ENCODE peak calls at places on chromosomes 2 and 18, in ten cellular contexts. Z is HTR-8/SVneo; C is chondrocyte; N is activated CD4-positive, CD25-positive, alpha-beta regulatory T cell treated with anti-CD3 and anti-CD28 coated beads, Interleukin-2, amount 50 U/mL, for 72 hours; D is renal cortical epithelial cell; O is stimulated activated CD4-positive, alpha-beta T cell treated with anti-CD3 and anti-CD28 coated beads, TNF-alpha, amount 100 ng/mL, for 1 hour; K is caudate nucleus; X is fibroblast of pulmonary artery; P is non-pigmented ciliary epithelial cell; J is M059J. I is an unnamed sample.

GRCh38 chr18:48191494-48191893 is 217.7 kb downstream of the ZBTB7C start:
- DNase-seq in Z (no peak), C (no peak), N (no peak), D (no peak), O (no peak), K (no peak), X (no peak), P (no peak), J (no peak), I (no peak)

GRCh38 chr18:22470511-22471181 is 52.9 kb upstream of the CTAGE1 start:
- DNase-seq in Z (no peak), C (no peak), N (no peak), D (no peak), O (no peak), K (no peak), X (peak; percentile 86), P (no peak), J (peak; percentile 80), I (no peak)

GRCh38 chr2:172429351-172429968 is 2.1 kb downstream of the ITGA6 start:
- DNase-seq in Z (no peak), C (no peak), N (no peak), D (peak; percentile 60), O (no peak), K (no peak), X (no peak), P (no peak), J (no peak), I (no peak)

GRCh38 chr18:48293954-48294893 is 115.0 kb downstream of the ZBTB7C start:
- DNase-seq in Z (no peak), C (no peak), N (no peak), D (no peak), O (no peak), K (no peak), X (no peak), P (no peak), J (peak; percentile 64), I (no peak)

GRCh38 chr2:172228177-172228785 is 125.6 kb upstream of the DLX2 start:
- DNase-seq in Z (no peak), C (no peak), N (no peak), D (no peak), O (no peak), K (no peak), X (no peak), P (no peak), J (no peak), I (no peak)

GRCh38 chr2:216188268-216188850 is 79.2 kb downstream of the XRCC5 start:
- DNase-seq in Z (no peak), C (no peak), N (no peak), D (no peak), O (no peak), K (no peak), X (no peak), P (no peak), J (no peak), I (no peak)

GRCh38 chr18:74373428-74373827 is 57.8 kb downstream of the C18orf63 start:
- DNase-seq in Z (no peak), C (no peak), N (no peak), D (no peak), O (no peak), K (no peak), X (no peak), P (no peak), J (no peak), I (peak; percentile 12)

GRCh38 chr2:235206980-235207579 is 255.3 kb downstream of the SH3BP4 start:
- DNase-seq in Z (no peak), C (no peak), N (no peak), D (peak; percentile 6), O (no peak), K (no peak), X (no peak), P (no peak), J (peak; percentile 17), I (no peak)

GRCh38 chr2:10924441-10924840 is 12.7 kb downstream of the KCNF1 start:
- DNase-seq in Z (no peak), C (peak; percentile 60), N (no peak), D (no peak), O (no peak), K (no peak), X (no peak), P (no peak), J (no peak), I (no peak)

GRCh38 chr2:41141146-41141791 is 689.4 kb upstream of the SLC8A1 start:
- DNase-seq in Z (no peak), C (no peak), N (no peak), D (no peak), O (no peak), K (no peak), X (no peak), P (no peak), J (no peak), I (no peak)

GRCh38 chr2:66553370-66553769 is 118.4 kb downstream of the MEIS1 start:
- DNase-seq in Z (no peak), C (peak; percentile 86), N (no peak), D (no peak), O (no peak), K (no peak), X (no peak), P (no peak), J (no peak), I (no peak)

GRCh38 chr18:45328762-45329161 is 286.5 kb upstream of the SLC14A2 start:
- DNase-seq in Z (no peak), C (no peak), N (no peak), D (no peak), O (no peak), K (no peak), X (no peak), P (no peak), J (no peak), I (no peak)

GRCh38 chr2:61786876-61787275 is 67.0 kb downstream of the FAM161A start:
- DNase-seq in Z (no peak), C (no peak), N (no peak), D (no peak), O (no peak), K (no peak), X (no peak), P (no peak), J (no peak), I (no peak)

GRCh38 chr2:54143780-54144179 is 28.4 kb downstream of the ACYP2 start:
- DNase-seq in Z (no peak), C (no peak), N (no peak), D (no peak), O (no peak), K (no peak), X (no peak), P (no peak), J (no peak), I (no peak)

GRCh38 chr2:29990112-29990511 is 68.7 kb upstream of the ALK start:
- DNase-seq in Z (no peak), C (no peak), N (no peak), D (peak; percentile 83), O (no peak), K (no peak), X (no peak), P (no peak), J (no peak), I (no peak)

GRCh38 chr18:68114989-68115388 is 598.5 kb upstream of the DSEL start:
- DNase-seq in Z (no peak), C (no peak), N (no peak), D (no peak), O (no peak), K (no peak), X (no peak), P (no peak), J (no peak), I (no peak)

GRCh38 chr2:108184421-108184820 is 55.3 kb upstream of the SULT1C3 start:
- DNase-seq in Z (no peak), C (no peak), N (no peak), D (peak; percentile 29), O (no peak), K (no peak), X (peak; percentile 21), P (no peak), J (peak; percentile 36), I (no peak)

GRCh38 chr2:29011650-29012060 is 30.6 kb downstream of the TOGARAM2 start:
- DNase-seq in Z (no peak), C (no peak), N (peak; percentile 61), D (no peak), O (no peak), K (no peak), X (peak; percentile 28), P (no peak), J (no peak), I (peak; percentile 68)

GRCh38 chr18:53457068-53457467 is 767.4 kb downstream of the MBD2 start:
- DNase-seq in Z (no peak), C (no peak), N (no peak), D (peak; percentile 63), O (no peak), K (no peak), X (no peak), P (no peak), J (no peak), I (no peak)

GRCh38 chr2:216992056-216992455 is 132.2 kb upstream of the TNP1 start:
- DNase-seq in Z (no peak), C (no peak), N (no peak), D (no peak), O (no peak), K (no peak), X (no peak), P (no peak), J (no peak), I (no peak)

GRCh38 chr2:100230754-100231153 is 88.4 kb upstream of the AFF3 start:
- DNase-seq in Z (no peak), C (no peak), N (no peak), D (no peak), O (no peak), K (no peak), X (no peak), P (no peak), J (no peak), I (no peak)

GRCh38 chr2:96164459-96165184 is 19.4 kb upstream of the DUSP2 start:
- DNase-seq in Z (no peak), C (no peak), N (peak; percentile 74), D (no peak), O (no peak), K (peak; percentile 72), X (no peak), P (no peak), J (no peak), I (no peak)

GRCh38 chr2:236665130-236665529 is 95.5 kb downstream of the ACKR3 start:
- DNase-seq in Z (no peak), C (no peak), N (no peak), D (no peak), O (no peak), K (no peak), X (no peak), P (no peak), J (peak; percentile 45), I (no peak)

GRCh38 chr18:79614211-79615028 is 65.2 kb upstream of the CTDP1 start:
- DNase-seq in Z (no peak), C (peak; percentile 85), N (peak; percentile 18), D (no peak), O (no peak), K (no peak), X (no peak), P (no peak), J (no peak), I (no peak)

GRCh38 chr18:10912790-10913560 is 236.4 kb downstream of the PIEZO2 start:
- DNase-seq in Z (peak; percentile 53), C (no peak), N (no peak), D (peak; percentile 79), O (no peak), K (no peak), X (peak; percentile 94), P (peak; percentile 65), J (peak; percentile 79), I (no peak)

GRCh38 chr2:212392544-212392943 is 146.1 kb downstream of the ERBB4 start:
- DNase-seq in Z (no peak), C (no peak), N (no peak), D (no peak), O (no peak), K (no peak), X (no peak), P (no peak), J (no peak), I (no peak)

GRCh38 chr2:6053711-6054393 is 361.7 kb downstream of the SOX11 start:
- DNase-seq in Z (no peak), C (no peak), N (no peak), D (no peak), O (no peak), K (no peak), X (no peak), P (no peak), J (no peak), I (no peak)

GRCh38 chr2:179837408-179837807 is 24.0 kb downstream of the ZNF385B start:
- DNase-seq in Z (peak; percentile 30), C (no peak), N (no peak), D (peak; percentile 91), O (no peak), K (no peak), X (peak; percentile 38), P (peak; percentile 63), J (peak; percentile 80), I (no peak)